ENCODE peak calls at places on chromosome 19, in seven cellular contexts. One of them, this sample, is unnamed.

GRCh38 chr19:52336117-52336811 is at the start of gene ZNF610:
- DNase-seq in prostate gland: peak
- DNase-seq in HL-60: peak
- DNase-seq in GM23338: peak
- DNase-seq in sigmoid colon: peak
- DNase-seq in Panc1: no peak
- DNase-seq in endothelial cell of umbilical vein: peak
- DNase-seq in this sample: peak

GRCh38 chr19:13937479-13938360 is 497 bp downstream of the PODNL1 start:
- DNase-seq in GM23338: peak
- DNase-seq in endothelial cell of umbilical vein: no peak
- DNase-seq in HL-60: no peak
- DNase-seq in sigmoid colon: no peak
- DNase-seq in Panc1: no peak
- DNase-seq in prostate gland: no peak
- DNase-seq in this sample: no peak

GRCh38 chr19:56670961-56671612 is 470 bp downstream of the ZNF835 start:
- DNase-seq in GM23338: no peak
- DNase-seq in prostate gland: no peak
- DNase-seq in Panc1: no peak
- DNase-seq in HL-60: no peak
- DNase-seq in sigmoid colon: peak
- DNase-seq in endothelial cell of umbilical vein: no peak
- DNase-seq in this sample: no peak

GRCh38 chr19:57620673-57621348 is 6.8 kb downstream of the ZNF134 start:
- DNase-seq in HL-60: no peak
- DNase-seq in sigmoid colon: no peak
- DNase-seq in endothelial cell of umbilical vein: peak
- DNase-seq in GM23338: peak
- DNase-seq in Panc1: no peak
- DNase-seq in prostate gland: no peak
- DNase-seq in this sample: no peak

GRCh38 chr19:37979547-37980082 is 72.6 kb downstream of the SIPA1L3 start:
- DNase-seq in endothelial cell of umbilical vein: no peak
- DNase-seq in prostate gland: peak
- DNase-seq in Panc1: no peak
- DNase-seq in sigmoid colon: no peak
- DNase-seq in GM23338: no peak
- DNase-seq in HL-60: no peak
- DNase-seq in this sample: peak

GRCh38 chr19:46958542-46958941 is 61.1 kb upstream of the NPAS1 start:
- DNase-seq in Panc1: no peak
- DNase-seq in endothelial cell of umbilical vein: peak
- DNase-seq in HL-60: no peak
- DNase-seq in GM23338: peak
- DNase-seq in prostate gland: no peak
- DNase-seq in sigmoid colon: no peak
- DNase-seq in this sample: no peak

GRCh38 chr19:19628499-19629134 is 597 bp upstream of the LPAR2 start:
- DNase-seq in Panc1: no peak
- DNase-seq in sigmoid colon: no peak
- DNase-seq in endothelial cell of umbilical vein: no peak
- DNase-seq in prostate gland: peak
- DNase-seq in HL-60: peak
- DNase-seq in GM23338: peak
- DNase-seq in this sample: peak

GRCh38 chr19:19514215-19514633 is 1.1 kb downstream of the TSSK6 start:
- DNase-seq in endothelial cell of umbilical vein: peak
- DNase-seq in prostate gland: no peak
- DNase-seq in Panc1: no peak
- DNase-seq in HL-60: no peak
- DNase-seq in sigmoid colon: peak
- DNase-seq in GM23338: no peak
- DNase-seq in this sample: peak

GRCh38 chr19:31114585-31114984 is 234.7 kb downstream of the TSHZ3 start:
- DNase-seq in Panc1: no peak
- DNase-seq in sigmoid colon: no peak
- DNase-seq in GM23338: no peak
- DNase-seq in HL-60: no peak
- DNase-seq in endothelial cell of umbilical vein: no peak
- DNase-seq in prostate gland: no peak
- DNase-seq in this sample: no peak

GRCh38 chr19:18507727-18508440 is 14.0 kb downstream of the ELL start:
- DNase-seq in endothelial cell of umbilical vein: peak
- DNase-seq in prostate gland: no peak
- DNase-seq in HL-60: no peak
- DNase-seq in GM23338: no peak
- DNase-seq in Panc1: no peak
- DNase-seq in sigmoid colon: peak
- DNase-seq in this sample: no peak
- TF ChIP-seq POLR2AphosphoS5 in endothelial cell of umbilical vein: no peak
- TF ChIP-seq POLR2AphosphoS5 in prostate gland: no peak
- TF ChIP-seq POLR2AphosphoS5 in HL-60: no peak
- TF ChIP-seq POLR2AphosphoS5 in GM23338: no peak
- TF ChIP-seq POLR2AphosphoS5 in Panc1: no peak
- TF ChIP-seq POLR2AphosphoS5 in sigmoid colon: no peak
- TF ChIP-seq POLR2AphosphoS5 in this sample: no peak

GRCh38 chr19:5484398-5485285 is 29.4 kb downstream of the ZNRF4 start:
- DNase-seq in prostate gland: no peak
- DNase-seq in GM23338: peak
- DNase-seq in Panc1: no peak
- DNase-seq in endothelial cell of umbilical vein: no peak
- DNase-seq in sigmoid colon: no peak
- DNase-seq in HL-60: no peak
- DNase-seq in this sample: no peak
- TF ChIP-seq POLR2AphosphoS5 in prostate gland: no peak
- TF ChIP-seq POLR2AphosphoS5 in GM23338: no peak
- TF ChIP-seq POLR2AphosphoS5 in Panc1: no peak
- TF ChIP-seq POLR2AphosphoS5 in endothelial cell of umbilical vein: no peak
- TF ChIP-seq POLR2AphosphoS5 in sigmoid colon: no peak
- TF ChIP-seq POLR2AphosphoS5 in HL-60: no peak
- TF ChIP-seq POLR2AphosphoS5 in this sample: no peak

GRCh38 chr19:10102787-10103236 is 334 bp upstream of the ANGPTL6 start:
- DNase-seq in endothelial cell of umbilical vein: no peak
- DNase-seq in sigmoid colon: no peak
- DNase-seq in GM23338: no peak
- DNase-seq in prostate gland: no peak
- DNase-seq in Panc1: no peak
- DNase-seq in HL-60: no peak
- DNase-seq in this sample: no peak
- TF ChIP-seq POLR2AphosphoS5 in endothelial cell of umbilical vein: no peak
- TF ChIP-seq POLR2AphosphoS5 in sigmoid colon: no peak
- TF ChIP-seq POLR2AphosphoS5 in GM23338: no peak
- TF ChIP-seq POLR2AphosphoS5 in prostate gland: no peak
- TF ChIP-seq POLR2AphosphoS5 in Panc1: no peak
- TF ChIP-seq POLR2AphosphoS5 in HL-60: peak
- TF ChIP-seq POLR2AphosphoS5 in this sample: no peak

DNA sequence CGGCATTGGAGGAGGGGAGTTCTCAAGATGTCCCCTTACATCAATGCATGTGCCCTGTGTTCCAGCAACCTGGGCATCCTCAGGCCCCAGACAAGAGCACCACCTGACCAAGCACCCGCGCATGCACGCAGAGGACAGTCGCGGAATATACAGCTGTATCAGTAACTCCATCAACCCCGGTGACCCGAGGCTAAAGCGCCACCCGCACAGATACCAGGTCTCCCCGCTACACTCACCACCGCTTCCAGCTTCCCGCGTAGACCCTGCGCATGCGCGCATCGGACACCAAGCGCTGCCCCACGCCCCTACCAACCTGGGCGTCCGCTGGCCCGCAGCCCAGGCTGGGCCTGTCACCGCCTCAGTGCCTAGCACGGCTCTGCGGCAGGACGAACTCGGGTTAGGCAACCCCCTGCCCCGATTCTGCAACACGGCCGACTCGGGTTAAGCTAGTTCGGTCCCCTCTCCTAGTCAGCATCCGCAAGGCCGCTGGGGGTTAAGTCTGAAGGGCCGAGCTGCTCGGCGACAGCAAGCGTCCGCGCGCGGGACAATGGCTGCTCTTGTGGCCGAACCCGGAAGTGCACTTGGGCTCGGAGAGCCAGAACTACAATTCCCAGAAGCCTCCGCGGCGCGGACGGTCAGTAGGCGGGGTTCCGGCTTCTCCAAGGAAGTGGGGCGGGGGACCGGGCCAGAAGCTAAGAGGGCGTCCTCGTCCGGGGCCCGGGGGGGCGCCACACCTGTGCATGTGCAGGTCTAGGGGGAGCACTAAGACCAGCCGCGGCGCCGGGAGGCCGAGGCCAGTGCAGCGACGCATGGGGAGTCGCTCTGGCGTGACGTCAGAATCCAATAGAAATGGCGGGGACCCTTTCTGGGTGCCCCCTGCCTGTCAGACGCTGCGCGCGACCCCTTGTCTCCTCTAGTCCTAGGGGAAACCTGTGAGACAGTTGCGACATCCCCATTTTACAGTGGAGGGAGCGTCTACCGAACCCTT is at the start of gene ZNF180:
- DNase-seq in GM23338: peak
- DNase-seq in Panc1: peak
- DNase-seq in HL-60: peak
- DNase-seq in sigmoid colon: peak
- DNase-seq in endothelial cell of umbilical vein: peak
- DNase-seq in prostate gland: peak
- DNase-seq in this sample: peak
- TF ChIP-seq POLR2AphosphoS5 in GM23338: peak
- TF ChIP-seq POLR2AphosphoS5 in Panc1: peak
- TF ChIP-seq POLR2AphosphoS5 in HL-60: peak
- TF ChIP-seq POLR2AphosphoS5 in sigmoid colon: peak
- TF ChIP-seq POLR2AphosphoS5 in endothelial cell of umbilical vein: peak
- TF ChIP-seq POLR2AphosphoS5 in prostate gland: peak
- TF ChIP-seq POLR2AphosphoS5 in this sample: peak